ENCODE peak calls at places on chromosome 4, in five cellular contexts. One of them, this sample, is unnamed.

GRCh38 chr4:2940267-2941137 is 22.7 kb downstream of the NOP14 start:
- DNase-seq in T-helper 2 cell: no peak
- DNase-seq in activated naive CD4-positive, alpha-beta T cell treated with anti-CD3 and anti-CD28 coated beads, Interleukin-2, amount 10 ng/mL, durations not matched to agents 7 days and 5 days: no peak
- DNase-seq in iris pigment epithelial cell: no peak
- DNase-seq in kidney epithelial cell: no peak
- DNase-seq in this sample: no peak

GRCh38 chr4:82491251-82491960 is 61.0 kb downstream of the ENOPH1 start:
- DNase-seq in T-helper 2 cell: no peak
- DNase-seq in activated naive CD4-positive, alpha-beta T cell treated with anti-CD3 and anti-CD28 coated beads, Interleukin-2, amount 10 ng/mL, durations not matched to agents 7 days and 5 days: no peak
- DNase-seq in iris pigment epithelial cell: no peak
- DNase-seq in kidney epithelial cell: no peak
- DNase-seq in this sample: no peak

GRCh38 chr4:48175806-48176205 is 41.8 kb upstream of the TXK start:
- DNase-seq in T-helper 2 cell: no peak
- DNase-seq in activated naive CD4-positive, alpha-beta T cell treated with anti-CD3 and anti-CD28 coated beads, Interleukin-2, amount 10 ng/mL, durations not matched to agents 7 days and 5 days: no peak
- DNase-seq in kidney epithelial cell: no peak
- DNase-seq in iris pigment epithelial cell: peak
- DNase-seq in this sample: no peak

GRCh38 chr4:140277576-140277975 is 95.9 kb upstream of the SCOC start:
- DNase-seq in T-helper 2 cell: no peak
- DNase-seq in iris pigment epithelial cell: no peak
- DNase-seq in activated naive CD4-positive, alpha-beta T cell treated with anti-CD3 and anti-CD28 coated beads, Interleukin-2, amount 10 ng/mL, durations not matched to agents 7 days and 5 days: no peak
- DNase-seq in kidney epithelial cell: no peak
- DNase-seq in this sample: no peak

GRCh38 chr4:37802068-37802666 is 24.3 kb upstream of the PGM2 start:
- DNase-seq in activated naive CD4-positive, alpha-beta T cell treated with anti-CD3 and anti-CD28 coated beads, Interleukin-2, amount 10 ng/mL, durations not matched to agents 7 days and 5 days: no peak
- DNase-seq in iris pigment epithelial cell: no peak
- DNase-seq in T-helper 2 cell: no peak
- DNase-seq in kidney epithelial cell: peak
- DNase-seq in this sample: no peak

GRCh38 chr4:14790487-14790886 is 211.8 kb upstream of the CPEB2 start:
- DNase-seq in iris pigment epithelial cell: no peak
- DNase-seq in kidney epithelial cell: no peak
- DNase-seq in activated naive CD4-positive, alpha-beta T cell treated with anti-CD3 and anti-CD28 coated beads, Interleukin-2, amount 10 ng/mL, durations not matched to agents 7 days and 5 days: no peak
- DNase-seq in T-helper 2 cell: no peak
- DNase-seq in this sample: no peak

GRCh38 chr4:54371211-54371610 is 142.1 kb downstream of the PDGFRA start:
- DNase-seq in kidney epithelial cell: no peak
- DNase-seq in iris pigment epithelial cell: no peak
- DNase-seq in T-helper 2 cell: no peak
- DNase-seq in activated naive CD4-positive, alpha-beta T cell treated with anti-CD3 and anti-CD28 coated beads, Interleukin-2, amount 10 ng/mL, durations not matched to agents 7 days and 5 days: no peak
- DNase-seq in this sample: no peak

GRCh38 chr4:109419679-109420078 is 13.9 kb upstream of the SEC24B start:
- DNase-seq in iris pigment epithelial cell: no peak
- DNase-seq in T-helper 2 cell: no peak
- DNase-seq in activated naive CD4-positive, alpha-beta T cell treated with anti-CD3 and anti-CD28 coated beads, Interleukin-2, amount 10 ng/mL, durations not matched to agents 7 days and 5 days: no peak
- DNase-seq in kidney epithelial cell: no peak
- DNase-seq in this sample: no peak

GRCh38 chr4:139317635-139318034 is 15.4 kb upstream of the NDUFC1 start:
- DNase-seq in iris pigment epithelial cell: no peak
- DNase-seq in kidney epithelial cell: no peak
- DNase-seq in T-helper 2 cell: no peak
- DNase-seq in activated naive CD4-positive, alpha-beta T cell treated with anti-CD3 and anti-CD28 coated beads, Interleukin-2, amount 10 ng/mL, durations not matched to agents 7 days and 5 days: no peak
- DNase-seq in this sample: no peak

GRCh38 chr4:55253911-55254593 is 92.0 kb upstream of the SRD5A3 start:
- DNase-seq in T-helper 2 cell: no peak
- DNase-seq in kidney epithelial cell: no peak
- DNase-seq in activated naive CD4-positive, alpha-beta T cell treated with anti-CD3 and anti-CD28 coated beads, Interleukin-2, amount 10 ng/mL, durations not matched to agents 7 days and 5 days: no peak
- DNase-seq in iris pigment epithelial cell: no peak
- DNase-seq in this sample: no peak

GRCh38 chr4:120319230-120319761 is 252.6 kb upstream of the MAD2L1 start:
- DNase-seq in kidney epithelial cell: no peak
- DNase-seq in T-helper 2 cell: no peak
- DNase-seq in iris pigment epithelial cell: no peak
- DNase-seq in activated naive CD4-positive, alpha-beta T cell treated with anti-CD3 and anti-CD28 coated beads, Interleukin-2, amount 10 ng/mL, durations not matched to agents 7 days and 5 days: no peak
- DNase-seq in this sample: no peak

GRCh38 chr4:151798678-151799416 is 38.0 kb upstream of the GATB start:
- DNase-seq in iris pigment epithelial cell: no peak
- DNase-seq in activated naive CD4-positive, alpha-beta T cell treated with anti-CD3 and anti-CD28 coated beads, Interleukin-2, amount 10 ng/mL, durations not matched to agents 7 days and 5 days: no peak
- DNase-seq in T-helper 2 cell: no peak
- DNase-seq in kidney epithelial cell: no peak
- DNase-seq in this sample: no peak

GRCh38 chr4:47383829-47384427 is 79.6 kb downstream of the COMMD8 start:
- DNase-seq in iris pigment epithelial cell: peak
- DNase-seq in kidney epithelial cell: peak
- DNase-seq in activated naive CD4-positive, alpha-beta T cell treated with anti-CD3 and anti-CD28 coated beads, Interleukin-2, amount 10 ng/mL, durations not matched to agents 7 days and 5 days: no peak
- DNase-seq in T-helper 2 cell: no peak
- DNase-seq in this sample: no peak

GRCh38 chr4:7266525-7267292 is 74.4 kb downstream of the SORCS2 start:
- DNase-seq in iris pigment epithelial cell: peak
- DNase-seq in kidney epithelial cell: peak
- DNase-seq in activated naive CD4-positive, alpha-beta T cell treated with anti-CD3 and anti-CD28 coated beads, Interleukin-2, amount 10 ng/mL, durations not matched to agents 7 days and 5 days: no peak
- DNase-seq in T-helper 2 cell: no peak
- DNase-seq in this sample: no peak

GRCh38 chr4:7904108-7904516 is 35.5 kb downstream of the AFAP1 start:
- DNase-seq in kidney epithelial cell: no peak
- DNase-seq in iris pigment epithelial cell: peak
- DNase-seq in activated naive CD4-positive, alpha-beta T cell treated with anti-CD3 and anti-CD28 coated beads, Interleukin-2, amount 10 ng/mL, durations not matched to agents 7 days and 5 days: no peak
- DNase-seq in T-helper 2 cell: no peak
- DNase-seq in this sample: no peak

GRCh38 chr4:73912191-73912590 is 43.0 kb downstream of the CXCL1 start:
- DNase-seq in activated naive CD4-positive, alpha-beta T cell treated with anti-CD3 and anti-CD28 coated beads, Interleukin-2, amount 10 ng/mL, durations not matched to agents 7 days and 5 days: no peak
- DNase-seq in iris pigment epithelial cell: no peak
- DNase-seq in T-helper 2 cell: no peak
- DNase-seq in kidney epithelial cell: no peak
- DNase-seq in this sample: no peak

GRCh38 chr4:12359420-12359819 is 930.7 kb upstream of the HS3ST1 start:
- DNase-seq in kidney epithelial cell: no peak
- DNase-seq in iris pigment epithelial cell: no peak
- DNase-seq in T-helper 2 cell: no peak
- DNase-seq in activated naive CD4-positive, alpha-beta T cell treated with anti-CD3 and anti-CD28 coated beads, Interleukin-2, amount 10 ng/mL, durations not matched to agents 7 days and 5 days: no peak
- DNase-seq in this sample: no peak

GRCh38 chr4:11765849-11766453 is 337.3 kb upstream of the HS3ST1 start:
- DNase-seq in activated naive CD4-positive, alpha-beta T cell treated with anti-CD3 and anti-CD28 coated beads, Interleukin-2, amount 10 ng/mL, durations not matched to agents 7 days and 5 days: peak
- DNase-seq in T-helper 2 cell: no peak
- DNase-seq in iris pigment epithelial cell: peak
- DNase-seq in kidney epithelial cell: no peak
- DNase-seq in this sample: no peak

GRCh38 chr4:20462426-20463175 is 210.9 kb downstream of the SLIT2 start:
- DNase-seq in activated naive CD4-positive, alpha-beta T cell treated with anti-CD3 and anti-CD28 coated beads, Interleukin-2, amount 10 ng/mL, durations not matched to agents 7 days and 5 days: no peak
- DNase-seq in kidney epithelial cell: peak
- DNase-seq in iris pigment epithelial cell: peak
- DNase-seq in T-helper 2 cell: no peak
- DNase-seq in this sample: no peak

GRCh38 chr4:40612831-40613230 is 16.8 kb downstream of the RBM47 start:
- DNase-seq in T-helper 2 cell: no peak
- DNase-seq in activated naive CD4-positive, alpha-beta T cell treated with anti-CD3 and anti-CD28 coated beads, Interleukin-2, amount 10 ng/mL, durations not matched to agents 7 days and 5 days: no peak
- DNase-seq in iris pigment epithelial cell: no peak
- DNase-seq in kidney epithelial cell: no peak
- DNase-seq in this sample: no peak

GRCh38 chr4:169795585-169795984 is 37.8 kb upstream of the HPF1 start:
- DNase-seq in activated naive CD4-positive, alpha-beta T cell treated with anti-CD3 and anti-CD28 coated beads, Interleukin-2, amount 10 ng/mL, durations not matched to agents 7 days and 5 days: no peak
- DNase-seq in iris pigment epithelial cell: peak
- DNase-seq in T-helper 2 cell: no peak
- DNase-seq in kidney epithelial cell: no peak
- DNase-seq in this sample: no peak

GRCh38 chr4:78083035-78083434 is 25.9 kb downstream of the FRAS1 start:
- DNase-seq in iris pigment epithelial cell: no peak
- DNase-seq in T-helper 2 cell: no peak
- DNase-seq in kidney epithelial cell: no peak
- DNase-seq in activated naive CD4-positive, alpha-beta T cell treated with anti-CD3 and anti-CD28 coated beads, Interleukin-2, amount 10 ng/mL, durations not matched to agents 7 days and 5 days: no peak
- DNase-seq in this sample: no peak

GRCh38 chr4:172573899-172574298 is 594.7 kb upstream of the GALNT7 start:
- DNase-seq in iris pigment epithelial cell: no peak
- DNase-seq in kidney epithelial cell: no peak
- DNase-seq in T-helper 2 cell: no peak
- DNase-seq in activated naive CD4-positive, alpha-beta T cell treated with anti-CD3 and anti-CD28 coated beads, Interleukin-2, amount 10 ng/mL, durations not matched to agents 7 days and 5 days: no peak
- DNase-seq in this sample: no peak

GRCh38 chr4:82044141-82044993 is 329.4 kb downstream of the HNRNPD start:
- DNase-seq in T-helper 2 cell: no peak
- DNase-seq in activated naive CD4-positive, alpha-beta T cell treated with anti-CD3 and anti-CD28 coated beads, Interleukin-2, amount 10 ng/mL, durations not matched to agents 7 days and 5 days: peak
- DNase-seq in iris pigment epithelial cell: peak
- DNase-seq in kidney epithelial cell: peak
- DNase-seq in this sample: no peak

GRCh38 chr4:113738251-113738650 is 23.3 kb downstream of the CAMK2D start:
- DNase-seq in T-helper 2 cell: no peak
- DNase-seq in activated naive CD4-positive, alpha-beta T cell treated with anti-CD3 and anti-CD28 coated beads, Interleukin-2, amount 10 ng/mL, durations not matched to agents 7 days and 5 days: no peak
- DNase-seq in kidney epithelial cell: no peak
- DNase-seq in iris pigment epithelial cell: peak
- DNase-seq in this sample: no peak

GRCh38 chr4:107050525-107051135 is 14.5 kb upstream of the DKK2 start:
- DNase-seq in kidney epithelial cell: no peak
- DNase-seq in iris pigment epithelial cell: no peak
- DNase-seq in activated naive CD4-positive, alpha-beta T cell treated with anti-CD3 and anti-CD28 coated beads, Interleukin-2, amount 10 ng/mL, durations not matched to agents 7 days and 5 days: no peak
- DNase-seq in T-helper 2 cell: no peak
- DNase-seq in this sample: no peak

GRCh38 chr4:159552979-159553768 is 450.3 kb downstream of the RAPGEF2 start:
- DNase-seq in activated naive CD4-positive, alpha-beta T cell treated with anti-CD3 and anti-CD28 coated beads, Interleukin-2, amount 10 ng/mL, durations not matched to agents 7 days and 5 days: no peak
- DNase-seq in T-helper 2 cell: no peak
- DNase-seq in iris pigment epithelial cell: no peak
- DNase-seq in kidney epithelial cell: no peak
- DNase-seq in this sample: no peak

GRCh38 chr4:183284229-183284628 is 35.8 kb downstream of the CLDN22 start:
- DNase-seq in iris pigment epithelial cell: no peak
- DNase-seq in kidney epithelial cell: no peak
- DNase-seq in T-helper 2 cell: no peak
- DNase-seq in activated naive CD4-positive, alpha-beta T cell treated with anti-CD3 and anti-CD28 coated beads, Interleukin-2, amount 10 ng/mL, durations not matched to agents 7 days and 5 days: no peak
- DNase-seq in this sample: no peak

GRCh38 chr4:53676402-53676871 is 85.2 kb upstream of the LNX1 start:
- DNase-seq in T-helper 2 cell: no peak
- DNase-seq in iris pigment epithelial cell: peak
- DNase-seq in activated naive CD4-positive, alpha-beta T cell treated with anti-CD3 and anti-CD28 coated beads, Interleukin-2, amount 10 ng/mL, durations not matched to agents 7 days and 5 days: no peak
- DNase-seq in kidney epithelial cell: no peak
- DNase-seq in this sample: no peak

GRCh38 chr4:110622841-110623709 is at the start of gene PITX2:
- DNase-seq in iris pigment epithelial cell: peak
- DNase-seq in T-helper 2 cell: no peak
- DNase-seq in kidney epithelial cell: peak
- DNase-seq in activated naive CD4-positive, alpha-beta T cell treated with anti-CD3 and anti-CD28 coated beads, Interleukin-2, amount 10 ng/mL, durations not matched to agents 7 days and 5 days: peak
- DNase-seq in this sample: no peak

This sample was measured in memory B cell.